ENCODE peak calls at places on chromosomes 13 and 19, in nine cellular contexts. B, F, J, O, I, S, N, L and G are unnamed samples.

GRCh38 chr13:95643471-95643813 is 1.1 kb downstream of the DZIP1 start:
- DNase-seq in F (peak), I (peak), N (no peak), O (no peak), B (no peak), S (no peak), J (peak), L (no peak), G (no peak)

GRCh38 chr19:18007605-18007938 is 398 bp upstream of the ARRDC2 start:
- DNase-seq in B (no peak), F (no peak), I (no peak), J (no peak), L (peak), S (no peak), O (no peak), N (no peak), G (no peak)

GRCh38 chr13:31204592-31204991 is 4.8 kb downstream of the B3GLCT start:
- DNase-seq in O (no peak), I (peak), N (no peak), S (no peak), F (peak), B (no peak), L (no peak), J (peak), G (no peak)

GRCh38 chr19:43541920-43542650 is 9.1 kb downstream of the ZNF575 start:
- DNase-seq in B (no peak), S (no peak), J (no peak), N (no peak), O (no peak), F (no peak), L (no peak), I (no peak), G (no peak)

GRCh38 chr13:57017357-57017756 is 123.4 kb upstream of the PRR20A start:
- DNase-seq in I (no peak), N (no peak), B (no peak), L (no peak), J (no peak), S (no peak), F (no peak), O (no peak), G (no peak)

GRCh38 chr13:113061796-113062425 is 43.7 kb upstream of the F7 start:
- DNase-seq in J (no peak), F (no peak), N (no peak), B (no peak), L (peak), O (no peak), I (no peak), S (no peak), G (no peak)

GRCh38 chr19:41018736-41019290 is 27.7 kb downstream of the CYP2B6 start:
- DNase-seq in S (no peak), O (no peak), I (no peak), J (no peak), N (no peak), L (no peak), B (no peak), F (no peak), G (no peak)

GRCh38 chr19:44808463-44809371 is at the start of gene BCAM:
- DNase-seq in F (peak), L (peak), S (no peak), I (peak), B (peak), O (no peak), J (peak), N (peak), G (peak)

GRCh38 chr19:5696196-5697021 is 6.3 kb downstream of the RPL36 start:
- DNase-seq in L (no peak), J (no peak), B (no peak), N (no peak), S (peak), I (no peak), F (no peak), O (peak), G (no peak)

GRCh38 chr13:114073881-114074551 is 58.4 kb downstream of the RASA3 start:
- DNase-seq in N (no peak), L (peak), I (no peak), J (no peak), O (no peak), B (no peak), F (no peak), S (no peak), G (no peak)

GRCh38 chr13:20828540-20829364 is 55.0 kb upstream of the EEF1AKMT1 start:
- DNase-seq in O (peak), S (peak), N (peak), B (peak), L (no peak), J (peak), I (peak), F (peak), G (no peak)
- H3K4me3 ChIP-seq in O (no peak), S (no peak), N (no peak), B (peak), L (no peak), J (no peak), I (peak), F (no peak), G (no peak)

GRCh38 chr13:108225440-108225839 is 7.2 kb downstream of the ABHD13 start:
- DNase-seq in F (no peak), I (no peak), N (no peak), B (no peak), O (no peak), J (no peak), S (peak), L (no peak), G (no peak)
- H3K4me3 ChIP-seq in F (peak), I (no peak), N (no peak), B (no peak), O (no peak), J (no peak), S (no peak), L (no peak), G (no peak)

GRCh38 chr19:48639483-48640375 is 2.5 kb upstream of the DBP start:
- DNase-seq in J (no peak), L (peak), I (no peak), O (no peak), N (peak), F (no peak), B (no peak), S (no peak), G (peak)

GRCh38 chr19:48636859-48637448 is at the start of gene DBP:
- DNase-seq in F (no peak), O (no peak), N (peak), L (no peak), B (no peak), S (no peak), J (no peak), I (no peak), G (peak)

GRCh38 chr19:48637449-48637947 is 319 bp upstream of the DBP start:
- DNase-seq in N (peak), F (peak), I (peak), J (peak), O (peak), B (peak), S (peak), L (peak), G (peak)

GRCh38 chr19:48637948-48638830 is 1.0 kb upstream of the DBP start:
- DNase-seq in B (peak), S (peak), N (peak), O (peak), F (peak), L (peak), J (peak), I (peak), G (peak)

GRCh38 chr19:48638831-48639381 is 1.7 kb upstream of the DBP start:
- DNase-seq in S (peak), N (peak), B (no peak), F (no peak), J (no peak), I (no peak), O (no peak), L (peak), G (peak)
- H3K4me3 ChIP-seq in S (peak), N (no peak), B (no peak), F (no peak), J (no peak), I (peak), O (no peak), L (peak), G (no peak)

GRCh38 chr19:3863648-3864047 is 5.2 kb downstream of the ZFR2 start:
- DNase-seq in B (no peak), L (no peak), N (no peak), I (no peak), J (no peak), S (no peak), O (no peak), F (no peak), G (no peak)

GRCh38 chr19:3868770-3869456 is at the start of gene ZFR2:
- DNase-seq in O (no peak), S (no peak), N (no peak), B (no peak), I (no peak), L (no peak), J (no peak), F (no peak), G (peak)

GRCh38 chr19:3873151-3873550 is 4.3 kb upstream of the ZFR2 start:
- DNase-seq in S (no peak), O (no peak), L (no peak), N (no peak), I (no peak), J (no peak), B (no peak), F (no peak), G (no peak)

GRCh38 chr19:3866798-3867638 is 1.8 kb downstream of the ZFR2 start:
- DNase-seq in F (no peak), O (no peak), J (no peak), N (no peak), B (no peak), S (no peak), I (no peak), L (no peak), G (no peak)

GRCh38 chr19:3867971-3868769 is 668 bp downstream of the ZFR2 start:
- DNase-seq in S (no peak), L (no peak), I (no peak), J (no peak), O (no peak), B (no peak), F (no peak), N (no peak), G (no peak)
- H3K4me3 ChIP-seq in S (no peak), L (peak), I (no peak), J (no peak), O (no peak), B (no peak), F (peak), N (no peak), G (peak)

DNA sequence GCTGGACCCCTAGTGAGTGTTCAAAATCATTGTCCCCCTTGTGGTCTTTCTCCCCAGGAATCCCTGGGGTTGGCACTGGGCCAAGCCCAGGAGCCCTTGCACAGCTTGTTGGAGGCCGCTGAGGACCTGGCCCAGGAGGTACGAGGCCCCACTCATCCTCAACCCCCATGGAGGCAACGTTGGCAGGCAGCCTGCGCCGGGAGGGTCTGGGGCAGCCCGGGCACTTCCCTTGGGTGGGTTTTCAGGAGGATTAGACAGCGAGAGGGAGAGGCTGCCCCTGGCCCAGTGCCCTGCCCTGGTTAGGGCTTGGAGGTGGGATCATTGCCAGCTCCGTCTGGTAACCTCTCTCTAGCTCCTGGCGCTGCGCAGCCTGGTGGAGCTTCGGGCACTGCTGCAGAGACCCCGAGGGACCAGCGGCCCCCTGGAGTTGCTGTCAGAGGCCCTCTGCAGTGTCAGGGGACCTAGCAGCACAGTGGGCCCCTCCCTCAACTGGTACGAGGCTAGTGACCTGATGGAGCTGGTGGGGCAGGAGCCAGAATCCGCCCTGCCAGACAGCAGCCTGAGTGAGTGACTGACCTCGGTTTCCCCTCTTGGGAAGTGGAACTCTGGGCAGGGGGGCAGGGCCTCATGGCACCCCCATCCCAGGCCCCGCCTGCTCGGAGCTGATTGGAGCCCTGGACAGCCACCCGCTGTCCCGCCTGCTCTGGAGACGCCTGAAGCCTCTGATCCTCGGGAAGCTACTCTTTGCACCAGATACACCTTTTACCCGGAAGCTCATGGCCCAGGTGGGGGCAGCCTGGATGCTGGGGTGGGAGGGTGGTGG is 3.0 kb downstream of the ABCA7 start:
- DNase-seq in F (no peak), I (peak), N (no peak), L (peak), J (no peak), O (no peak), B (no peak), S (no peak), G (peak)
- H3K4me3 ChIP-seq in F (no peak), I (no peak), N (no peak), L (peak), J (no peak), O (no peak), B (no peak), S (no peak), G (no peak)

DNA sequence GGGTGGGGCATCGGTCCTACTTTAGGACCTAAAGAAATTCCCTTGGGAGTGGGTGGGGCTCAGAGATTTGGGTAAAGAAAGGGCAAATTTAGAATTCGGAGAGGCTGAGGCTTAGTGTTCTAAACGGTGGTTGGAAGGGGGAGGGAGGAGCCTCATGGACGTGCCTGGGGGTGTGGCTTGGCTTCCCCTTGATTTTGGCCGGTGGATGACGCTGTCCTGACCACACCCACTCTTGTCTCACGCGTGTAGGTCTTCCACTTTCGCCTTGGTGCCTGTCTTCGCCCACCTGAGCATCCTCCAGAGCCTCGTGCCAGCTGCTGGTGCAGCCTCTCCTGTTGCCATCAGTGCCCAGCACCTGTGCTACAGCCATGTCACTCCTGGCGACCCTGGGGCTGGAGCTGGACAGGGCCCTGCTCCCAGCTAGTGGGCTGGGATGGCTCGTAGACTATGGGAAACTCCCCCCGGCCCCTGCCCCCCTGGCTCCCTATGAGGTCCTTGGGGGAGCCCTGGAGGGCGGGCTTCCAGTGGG is 1.2 kb upstream of the NUP62 start:
- DNase-seq in B (no peak), N (peak), J (peak), I (no peak), F (peak), O (no peak), L (no peak), S (no peak), G (no peak)
- H3K4me3 ChIP-seq in B (peak), N (no peak), J (peak), I (peak), F (peak), O (no peak), L (peak), S (peak), G (peak)

GRCh38 chr13:91401916-91402315 is 3.5 kb downstream of the GPC5 start:
- DNase-seq in S (no peak), N (no peak), F (no peak), L (no peak), B (no peak), J (no peak), O (no peak), I (no peak), G (no peak)

GRCh38 chr13:91400094-91400462 is 1.7 kb downstream of the GPC5 start:
- DNase-seq in O (no peak), J (no peak), L (no peak), S (no peak), I (no peak), F (no peak), N (no peak), B (no peak), G (no peak)

GRCh38 chr13:91397595-91397994 is 826 bp upstream of the GPC5 start:
- DNase-seq in L (no peak), O (no peak), B (no peak), I (no peak), N (no peak), F (no peak), S (no peak), J (no peak), G (no peak)

GRCh38 chr13:91399189-91400093 is 1.0 kb downstream of the GPC5 start:
- DNase-seq in I (no peak), L (no peak), F (no peak), B (no peak), N (no peak), S (no peak), J (no peak), O (no peak), G (no peak)

GRCh38 chr13:91398413-91399188 is at the start of gene GPC5:
- DNase-seq in L (peak), N (peak), B (peak), F (peak), O (peak), I (peak), S (peak), J (peak), G (peak)
- H3K4me3 ChIP-seq in L (peak), N (peak), B (peak), F (peak), O (peak), I (peak), S (peak), J (peak), G (peak)

GRCh38 chr19:12884926-12885748 is 1.9 kb downstream of the KLF1 start:
- DNase-seq in J (peak), N (peak), S (peak), L (peak), O (peak), I (peak), F (peak), B (peak), G (peak)
- H3K4me3 ChIP-seq in J (peak), N (no peak), S (peak), L (peak), O (peak), I (no peak), F (peak), B (peak), G (peak)

GRCh38 chr19:38544569-38545315 is 73.0 kb downstream of the MAP4K1 start:
- DNase-seq in I (no peak), O (peak), F (peak), J (peak), S (no peak), N (no peak), B (no peak), L (no peak), G (no peak)
- H3K4me3 ChIP-seq in I (no peak), O (peak), F (no peak), J (no peak), S (no peak), N (no peak), B (no peak), L (no peak), G (no peak)

GRCh38 chr19:49814010-49814409 is 918 bp upstream of the FUZ start:
- DNase-seq in F (no peak), I (no peak), N (no peak), O (no peak), J (no peak), L (no peak), S (no peak), B (no peak), G (no peak)
- H3K4me3 ChIP-seq in F (peak), I (peak), N (no peak), O (peak), J (no peak), L (peak), S (peak), B (peak), G (peak)